ENCODE peak calls at places on chromosomes 3 and 15, in ten cellular contexts. One of them, this sample, is unnamed.

GRCh38 chr3:132721479-132722164 is 587 bp downstream of the NPHP3 start:
- DNase-seq in SK-N-SH: no peak
- DNase-seq in tibial artery: peak
- DNase-seq in dorsolateral prefrontal cortex: peak
- DNase-seq in GM12865: peak
- DNase-seq in IMR-90: peak
- DNase-seq in hepatocyte: peak
- DNase-seq in fibroblast of the aortic adventitia: peak
- DNase-seq in mammary epithelial cell: peak
- DNase-seq in A549: peak
- DNase-seq in this sample: no peak

GRCh38 chr3:52388933-52389332 is 56.0 kb downstream of the SEMA3G start:
- DNase-seq in SK-N-SH: no peak
- DNase-seq in tibial artery: no peak
- DNase-seq in dorsolateral prefrontal cortex: no peak
- DNase-seq in GM12865: no peak
- DNase-seq in IMR-90: no peak
- DNase-seq in hepatocyte: no peak
- DNase-seq in fibroblast of the aortic adventitia: no peak
- DNase-seq in mammary epithelial cell: no peak
- DNase-seq in A549: no peak
- DNase-seq in this sample: no peak

GRCh38 chr3:71304684-71305083 is 278.8 kb downstream of the FOXP1 start:
- DNase-seq in SK-N-SH: no peak
- DNase-seq in tibial artery: peak
- DNase-seq in dorsolateral prefrontal cortex: no peak
- DNase-seq in GM12865: no peak
- DNase-seq in IMR-90: peak
- DNase-seq in hepatocyte: peak
- DNase-seq in fibroblast of the aortic adventitia: peak
- DNase-seq in mammary epithelial cell: peak
- DNase-seq in A549: no peak
- DNase-seq in this sample: no peak

GRCh38 chr3:16741103-16741758 is 136.0 kb upstream of the DAZL start:
- DNase-seq in SK-N-SH: no peak
- DNase-seq in tibial artery: peak
- DNase-seq in dorsolateral prefrontal cortex: no peak
- DNase-seq in GM12865: peak
- DNase-seq in IMR-90: peak
- DNase-seq in hepatocyte: no peak
- DNase-seq in fibroblast of the aortic adventitia: peak
- DNase-seq in mammary epithelial cell: peak
- DNase-seq in A549: no peak
- DNase-seq in this sample: no peak

GRCh38 chr3:186360779-186361178 is 1.3 kb downstream of the DGKG start:
- DNase-seq in SK-N-SH: peak
- DNase-seq in tibial artery: no peak
- DNase-seq in dorsolateral prefrontal cortex: peak
- DNase-seq in GM12865: no peak
- DNase-seq in IMR-90: no peak
- DNase-seq in hepatocyte: no peak
- DNase-seq in fibroblast of the aortic adventitia: no peak
- DNase-seq in mammary epithelial cell: no peak
- DNase-seq in A549: no peak
- DNase-seq in this sample: no peak

GRCh38 chr3:95926904-95927501 is 887.4 kb upstream of the EPHA6 start:
- DNase-seq in SK-N-SH: no peak
- DNase-seq in tibial artery: no peak
- DNase-seq in dorsolateral prefrontal cortex: no peak
- DNase-seq in GM12865: no peak
- DNase-seq in IMR-90: no peak
- DNase-seq in hepatocyte: no peak
- DNase-seq in fibroblast of the aortic adventitia: no peak
- DNase-seq in mammary epithelial cell: no peak
- DNase-seq in A549: no peak
- DNase-seq in this sample: no peak

GRCh38 chr3:53566450-53567145 is 72.2 kb downstream of the CACNA1D start:
- DNase-seq in SK-N-SH: no peak
- DNase-seq in tibial artery: no peak
- DNase-seq in dorsolateral prefrontal cortex: no peak
- DNase-seq in GM12865: no peak
- DNase-seq in IMR-90: no peak
- DNase-seq in hepatocyte: no peak
- DNase-seq in fibroblast of the aortic adventitia: no peak
- DNase-seq in mammary epithelial cell: no peak
- DNase-seq in A549: no peak
- DNase-seq in this sample: no peak

GRCh38 chr15:57183041-57183440 is 193.3 kb upstream of the CGNL1 start:
- DNase-seq in SK-N-SH: no peak
- DNase-seq in tibial artery: no peak
- DNase-seq in dorsolateral prefrontal cortex: no peak
- DNase-seq in GM12865: no peak
- DNase-seq in IMR-90: peak
- DNase-seq in hepatocyte: no peak
- DNase-seq in fibroblast of the aortic adventitia: peak
- DNase-seq in mammary epithelial cell: no peak
- DNase-seq in A549: no peak
- DNase-seq in this sample: no peak

GRCh38 chr3:37772773-37773291 is 88.8 kb upstream of the CTDSPL start:
- DNase-seq in SK-N-SH: no peak
- DNase-seq in tibial artery: no peak
- DNase-seq in dorsolateral prefrontal cortex: no peak
- DNase-seq in GM12865: no peak
- DNase-seq in IMR-90: no peak
- DNase-seq in hepatocyte: no peak
- DNase-seq in fibroblast of the aortic adventitia: no peak
- DNase-seq in mammary epithelial cell: no peak
- DNase-seq in A549: no peak
- DNase-seq in this sample: no peak

GRCh38 chr3:151962371-151962770 is 88.9 kb downstream of the SUCNR1 start:
- DNase-seq in SK-N-SH: no peak
- DNase-seq in tibial artery: no peak
- DNase-seq in dorsolateral prefrontal cortex: no peak
- DNase-seq in GM12865: no peak
- DNase-seq in IMR-90: no peak
- DNase-seq in hepatocyte: no peak
- DNase-seq in fibroblast of the aortic adventitia: peak
- DNase-seq in mammary epithelial cell: no peak
- DNase-seq in A549: no peak
- DNase-seq in this sample: no peak

GRCh38 chr3:72448858-72449257 is 399.4 kb downstream of the SHQ1 start:
- DNase-seq in SK-N-SH: no peak
- DNase-seq in tibial artery: no peak
- DNase-seq in dorsolateral prefrontal cortex: no peak
- DNase-seq in GM12865: no peak
- DNase-seq in IMR-90: no peak
- DNase-seq in hepatocyte: no peak
- DNase-seq in fibroblast of the aortic adventitia: no peak
- DNase-seq in mammary epithelial cell: peak
- DNase-seq in A549: no peak
- DNase-seq in this sample: no peak

GRCh38 chr3:180036678-180037455 is at the start of gene PEX5L:
- DNase-seq in SK-N-SH: peak
- DNase-seq in tibial artery: no peak
- DNase-seq in dorsolateral prefrontal cortex: peak
- DNase-seq in GM12865: peak
- DNase-seq in IMR-90: peak
- DNase-seq in hepatocyte: peak
- DNase-seq in fibroblast of the aortic adventitia: peak
- DNase-seq in mammary epithelial cell: peak
- DNase-seq in A549: no peak
- DNase-seq in this sample: no peak
- H3K4me3 ChIP-seq in SK-N-SH: peak
- H3K4me3 ChIP-seq in tibial artery: peak
- H3K4me3 ChIP-seq in dorsolateral prefrontal cortex: peak
- H3K4me3 ChIP-seq in GM12865: peak
- H3K4me3 ChIP-seq in IMR-90: peak
- H3K4me3 ChIP-seq in hepatocyte: peak
- H3K4me3 ChIP-seq in fibroblast of the aortic adventitia: peak
- H3K4me3 ChIP-seq in mammary epithelial cell: peak
- H3K4me3 ChIP-seq in A549: no peak
- H3K4me3 ChIP-seq in this sample: peak

DNA sequence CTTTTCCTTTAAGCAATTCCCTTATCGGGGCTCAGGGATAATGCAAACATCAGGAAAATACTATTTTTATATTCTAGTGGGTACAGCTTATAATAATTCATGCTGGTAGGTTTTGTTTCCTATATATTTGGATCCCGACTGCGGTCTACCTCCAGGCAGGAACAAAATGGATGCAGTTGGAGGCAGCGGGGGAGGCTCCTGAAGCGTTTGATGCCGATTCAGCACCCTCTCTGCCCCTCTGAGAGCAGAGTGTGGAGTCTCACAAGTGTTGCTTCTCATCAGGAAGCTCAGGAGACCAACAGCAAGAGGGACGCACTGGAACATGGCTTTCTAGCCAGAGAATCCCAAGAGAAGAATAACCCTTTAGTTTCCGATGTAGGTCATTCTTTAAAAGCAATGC is 104.9 kb downstream of the RORA start:
- DNase-seq in SK-N-SH: no peak
- DNase-seq in tibial artery: no peak
- DNase-seq in dorsolateral prefrontal cortex: no peak
- DNase-seq in GM12865: no peak
- DNase-seq in IMR-90: no peak
- DNase-seq in hepatocyte: no peak
- DNase-seq in fibroblast of the aortic adventitia: no peak
- DNase-seq in mammary epithelial cell: no peak
- DNase-seq in A549: no peak
- DNase-seq in this sample: no peak
- TF ChIP-seq CTCF in SK-N-SH: no peak
- TF ChIP-seq CTCF in tibial artery: no peak
- TF ChIP-seq CTCF in dorsolateral prefrontal cortex: no peak
- TF ChIP-seq CTCF in GM12865: no peak
- TF ChIP-seq CTCF in IMR-90: no peak
- TF ChIP-seq CTCF in hepatocyte: no peak
- TF ChIP-seq CTCF in fibroblast of the aortic adventitia: no peak
- TF ChIP-seq CTCF in mammary epithelial cell: no peak
- TF ChIP-seq CTCF in A549: no peak
- TF ChIP-seq CTCF in this sample: no peak

DNA sequence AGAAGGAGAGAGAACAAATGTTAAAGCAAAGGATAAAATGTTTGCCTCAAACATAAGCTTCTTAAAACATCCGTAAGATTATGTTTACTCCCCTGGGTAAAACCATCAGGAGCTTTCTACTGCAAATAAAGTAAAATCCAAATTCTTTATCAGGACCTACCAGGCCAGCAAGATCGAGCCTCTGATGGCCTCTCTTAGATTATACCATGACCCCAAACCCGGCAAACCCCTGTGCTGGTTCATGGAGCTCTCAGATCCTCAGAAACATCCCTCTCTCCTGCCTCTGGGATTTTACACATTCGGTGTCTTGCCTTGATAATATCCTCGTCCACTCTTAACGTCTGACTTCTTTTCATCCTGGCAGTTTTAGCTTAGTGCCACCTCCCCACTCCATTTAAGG is 7.5 kb upstream of the TARS3 start:
- DNase-seq in SK-N-SH: no peak
- DNase-seq in tibial artery: no peak
- DNase-seq in dorsolateral prefrontal cortex: no peak
- DNase-seq in GM12865: no peak
- DNase-seq in IMR-90: no peak
- DNase-seq in hepatocyte: no peak
- DNase-seq in fibroblast of the aortic adventitia: no peak
- DNase-seq in mammary epithelial cell: no peak
- DNase-seq in A549: no peak
- DNase-seq in this sample: no peak
- H3K4me3 ChIP-seq in SK-N-SH: no peak
- H3K4me3 ChIP-seq in tibial artery: no peak
- H3K4me3 ChIP-seq in dorsolateral prefrontal cortex: no peak
- H3K4me3 ChIP-seq in GM12865: no peak
- H3K4me3 ChIP-seq in IMR-90: no peak
- H3K4me3 ChIP-seq in hepatocyte: no peak
- H3K4me3 ChIP-seq in fibroblast of the aortic adventitia: no peak
- H3K4me3 ChIP-seq in mammary epithelial cell: no peak
- H3K4me3 ChIP-seq in A549: no peak
- H3K4me3 ChIP-seq in this sample: no peak

GRCh38 chr3:160956785-160957184 is 148.4 kb downstream of the B3GALNT1 start:
- DNase-seq in SK-N-SH: no peak
- DNase-seq in tibial artery: no peak
- DNase-seq in dorsolateral prefrontal cortex: no peak
- DNase-seq in GM12865: peak
- DNase-seq in IMR-90: peak
- DNase-seq in hepatocyte: no peak
- DNase-seq in fibroblast of the aortic adventitia: peak
- DNase-seq in mammary epithelial cell: peak
- DNase-seq in A549: no peak
- DNase-seq in this sample: no peak
- TF ChIP-seq CTCF in SK-N-SH: peak
- TF ChIP-seq CTCF in tibial artery: no peak
- TF ChIP-seq CTCF in dorsolateral prefrontal cortex: no peak
- TF ChIP-seq CTCF in GM12865: peak
- TF ChIP-seq CTCF in IMR-90: peak
- TF ChIP-seq CTCF in hepatocyte: peak
- TF ChIP-seq CTCF in fibroblast of the aortic adventitia: peak
- TF ChIP-seq CTCF in mammary epithelial cell: peak
- TF ChIP-seq CTCF in A549: no peak
- TF ChIP-seq CTCF in this sample: peak